ENCODE peak calls at places on chromosomes 16 and 17, in six cellular contexts. N, T, B, A, M and I are unnamed samples.

GRCh38 chr16:46519063-46519462 is 102.1 kb downstream of the SHCBP1 start:
- DNase-seq in N (no peak), T (no peak), B (no peak), A (no peak), M (no peak), I (no peak)

GRCh38 chr17:3594056-3594810 is 15.0 kb downstream of the TRPV1 start:
- DNase-seq in N (no peak), T (peak), B (no peak), A (no peak), M (no peak), I (no peak)

GRCh38 chr17:42563950-42564349 is 2.0 kb downstream of the COASY start:
- DNase-seq in N (no peak), T (no peak), B (no peak), A (no peak), M (no peak), I (peak)

GRCh38 chr17:7477392-7478275 is 1.8 kb downstream of the ZBTB4 start:
- DNase-seq in N (no peak), T (peak), B (peak), A (no peak), M (peak), I (no peak)

GRCh38 chr16:48637039-48637438 is 27.1 kb upstream of the N4BP1 start:
- DNase-seq in N (no peak), T (no peak), B (no peak), A (no peak), M (no peak), I (no peak)

GRCh38 chr16:49835116-49835880 is 20.6 kb downstream of the ZNF423 start:
- DNase-seq in N (no peak), T (peak), B (no peak), A (no peak), M (no peak), I (no peak)

GRCh38 chr17:78472035-78472905 is 93.8 kb downstream of the PGS1 start:
- DNase-seq in N (no peak), T (no peak), B (no peak), A (no peak), M (no peak), I (no peak)

GRCh38 chr16:11094075-11094593 is 149.8 kb downstream of the CLEC16A start:
- DNase-seq in N (no peak), T (no peak), B (no peak), A (no peak), M (peak), I (peak)

GRCh38 chr16:588639-588888 is 1.3 kb upstream of the RAB40C start:
- DNase-seq in N (no peak), T (peak), B (no peak), A (no peak), M (peak), I (peak)

GRCh38 chr17:21297597-21297996 is 13.1 kb downstream of the MAP2K3 start:
- DNase-seq in N (no peak), T (peak), B (peak), A (no peak), M (peak), I (no peak)

GRCh38 chr17:22506861-22507260 is 814.5 kb downstream of the KCNJ18 start:
- DNase-seq in N (no peak), T (no peak), B (no peak), A (no peak), M (no peak), I (no peak)

GRCh38 chr16:11342021-11342855 is 3.0 kb upstream of the RMI2 start:
- DNase-seq in N (no peak), T (no peak), B (no peak), A (no peak), M (no peak), I (no peak)

GRCh38 chr16:49510676-49511305 is 137.2 kb downstream of the C16orf78 start:
- DNase-seq in N (no peak), T (peak), B (no peak), A (no peak), M (no peak), I (no peak)

GRCh38 chr16:2512920-2513404 is 790 bp upstream of the ATP6V0C start:
- DNase-seq in N (no peak), T (no peak), B (peak), A (no peak), M (no peak), I (peak)

GRCh38 chr17:81511800-81512559 is 619 bp downstream of the ACTG1 start:
- DNase-seq in N (no peak), T (no peak), B (peak), A (no peak), M (peak), I (peak)

GRCh38 chr16:57091990-57092785 is at the start of gene CPNE2:
- DNase-seq in N (no peak), T (peak), B (peak), A (peak), M (peak), I (peak)
- TF ChIP-seq POLR2A in N (peak), T (peak), B (peak), A (peak), M (no peak), I (peak)

GRCh38 chr17:28348979-28349378 is 8.3 kb downstream of the POLDIP2 start:
- DNase-seq in N (no peak), T (no peak), B (no peak), A (no peak), M (no peak), I (no peak)

GRCh38 chr17:28346199-28346580 is 10.6 kb downstream of the TNFAIP1 start:
- DNase-seq in N (no peak), T (no peak), B (no peak), A (no peak), M (no peak), I (no peak)

GRCh38 chr17:28346746-28347246 is 10.5 kb downstream of the POLDIP2 start:
- DNase-seq in N (no peak), T (no peak), B (no peak), A (no peak), M (no peak), I (peak)

GRCh38 chr17:28345420-28346198 is 10.0 kb downstream of the TNFAIP1 start:
- DNase-seq in N (no peak), T (peak), B (no peak), A (no peak), M (no peak), I (no peak)

DNA sequence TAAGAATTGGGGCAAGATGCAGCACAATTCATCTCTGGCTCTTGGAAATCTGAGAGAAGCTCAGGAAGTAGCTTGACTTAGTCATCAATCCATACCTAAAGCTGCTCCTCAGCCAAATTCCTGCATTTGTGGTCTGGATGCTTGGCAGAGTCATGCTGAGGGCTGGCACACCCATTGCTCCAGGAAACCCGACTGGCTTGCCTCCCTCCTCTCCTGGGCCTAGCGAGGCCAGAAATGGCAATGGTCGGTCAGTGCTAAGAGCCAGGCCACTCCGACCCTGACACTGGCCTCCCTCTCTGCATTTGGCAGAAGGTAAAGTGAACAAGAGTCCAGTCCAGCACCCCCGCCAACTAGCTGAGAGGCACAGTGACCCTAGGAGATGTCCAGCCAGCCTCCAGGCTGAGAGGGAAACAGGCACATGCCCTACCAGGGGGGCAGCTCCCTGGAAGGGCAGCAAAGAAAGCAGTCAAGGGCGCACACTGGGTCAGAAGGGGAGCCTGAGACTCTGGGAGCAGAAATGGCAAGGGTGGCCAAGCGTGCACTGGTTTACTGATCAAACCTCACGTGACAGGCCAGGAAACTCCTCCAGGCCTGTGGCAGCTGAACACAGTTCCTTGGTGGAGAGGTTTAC is 10.0 kb downstream of the POLDIP2 start:
- DNase-seq in N (no peak), T (no peak), B (no peak), A (no peak), M (no peak), I (no peak)
- TF ChIP-seq POLR2A in N (no peak), T (no peak), B (no peak), A (no peak), M (peak), I (no peak)

GRCh38 chr17:38428643-38429371 is 543 bp downstream of the ARHGAP23 start:
- DNase-seq in N (no peak), T (peak), B (peak), A (peak), M (no peak), I (peak)
- TF ChIP-seq POLR2A in N (no peak), T (peak), B (no peak), A (no peak), M (no peak), I (no peak)

GRCh38 chr17:68295086-68295485 is 3.8 kb downstream of the ARSG start:
- DNase-seq in N (no peak), T (no peak), B (no peak), A (no peak), M (no peak), I (no peak)

GRCh38 chr17:68296217-68297140 is 5.2 kb downstream of the ARSG start:
- DNase-seq in N (no peak), T (no peak), B (no peak), A (no peak), M (no peak), I (peak)

GRCh38 chr17:68294196-68294555 is 2.9 kb downstream of the ARSG start:
- DNase-seq in N (no peak), T (no peak), B (no peak), A (no peak), M (no peak), I (peak)

GRCh38 chr17:68293490-68294195 is 2.3 kb downstream of the ARSG start:
- DNase-seq in N (no peak), T (no peak), B (no peak), A (no peak), M (no peak), I (no peak)

GRCh38 chr17:68294617-68295016 is 3.3 kb downstream of the ARSG start:
- DNase-seq in N (no peak), T (no peak), B (no peak), A (no peak), M (no peak), I (no peak)
- TF ChIP-seq POLR2A in N (no peak), T (no peak), B (no peak), A (no peak), M (no peak), I (no peak)

DNA sequence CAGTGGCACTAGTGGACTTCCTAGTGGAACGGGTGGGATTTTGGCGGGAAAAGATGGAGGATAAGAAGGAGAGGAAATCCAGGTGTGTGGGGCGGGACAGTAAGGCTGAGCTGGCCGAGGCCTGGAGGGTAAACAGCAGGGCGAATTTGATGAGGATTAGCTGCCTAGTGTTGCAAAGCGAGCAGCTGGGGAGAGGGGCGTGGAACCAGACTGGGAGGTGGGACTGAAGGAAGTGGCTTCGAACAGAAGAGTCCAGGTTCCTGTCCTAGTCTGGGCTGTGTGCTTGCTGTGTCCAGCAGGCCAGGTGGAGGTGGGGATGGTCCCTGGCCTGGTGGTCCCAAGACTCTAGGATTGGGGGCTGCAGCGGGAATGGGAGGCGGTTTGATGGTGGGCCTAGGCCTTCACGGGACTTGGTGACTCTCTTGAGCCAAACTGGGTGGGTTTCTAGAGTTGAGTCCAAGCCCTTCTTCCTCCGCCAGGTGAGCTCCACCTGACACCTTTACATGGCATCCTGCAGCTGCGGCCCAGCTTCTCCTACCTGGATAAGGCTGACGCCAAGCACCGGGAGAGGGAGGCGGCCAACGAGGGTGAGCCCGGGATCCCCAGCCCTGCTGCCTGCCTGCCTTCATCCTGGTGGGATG is 16.1 kb downstream of the POLR3E start:
- DNase-seq in N (no peak), T (no peak), B (no peak), A (no peak), M (no peak), I (no peak)
- TF ChIP-seq POLR2A in N (no peak), T (no peak), B (no peak), A (no peak), M (no peak), I (no peak)

DNA sequence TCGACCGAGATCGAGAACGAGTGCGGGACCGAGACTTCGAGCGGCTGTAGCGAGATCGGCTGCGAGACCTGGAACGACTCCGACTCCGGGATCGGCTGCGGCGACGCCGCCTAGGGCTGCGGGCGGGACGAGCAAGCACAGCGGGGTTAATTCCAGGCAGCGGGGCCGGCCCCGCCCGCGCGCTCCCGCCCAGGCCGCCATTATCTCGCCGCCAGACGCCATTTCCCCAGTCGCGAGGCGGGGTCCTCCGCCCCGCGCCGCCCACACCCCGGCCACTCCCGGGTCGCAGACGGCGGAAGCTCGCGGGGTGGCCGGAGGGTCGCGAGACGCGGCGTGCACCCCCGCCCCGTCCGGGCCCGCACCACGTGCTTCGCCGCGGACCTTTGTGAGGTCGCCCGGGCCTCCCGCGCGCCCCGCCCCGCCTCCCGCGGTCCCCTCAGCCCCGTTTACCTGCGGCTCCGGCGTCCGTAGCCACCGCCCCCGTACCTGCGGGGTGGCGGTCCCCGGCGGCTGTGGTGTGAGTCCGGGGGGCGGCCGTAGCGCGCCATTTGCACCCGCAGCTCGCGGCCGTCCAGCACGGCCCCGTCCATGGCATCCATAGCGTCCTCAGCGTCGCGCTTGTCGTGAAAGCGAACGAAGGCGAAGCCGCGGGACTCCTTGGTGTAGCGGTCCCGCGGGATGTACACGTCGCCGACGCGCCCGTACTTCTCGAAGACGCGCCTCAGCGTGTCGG is 616 bp downstream of the SRSF2 start:
- DNase-seq in N (peak), T (peak), B (peak), A (no peak), M (peak), I (peak)
- TF ChIP-seq POLR2A in N (peak), T (peak), B (no peak), A (no peak), M (no peak), I (peak)

DNA sequence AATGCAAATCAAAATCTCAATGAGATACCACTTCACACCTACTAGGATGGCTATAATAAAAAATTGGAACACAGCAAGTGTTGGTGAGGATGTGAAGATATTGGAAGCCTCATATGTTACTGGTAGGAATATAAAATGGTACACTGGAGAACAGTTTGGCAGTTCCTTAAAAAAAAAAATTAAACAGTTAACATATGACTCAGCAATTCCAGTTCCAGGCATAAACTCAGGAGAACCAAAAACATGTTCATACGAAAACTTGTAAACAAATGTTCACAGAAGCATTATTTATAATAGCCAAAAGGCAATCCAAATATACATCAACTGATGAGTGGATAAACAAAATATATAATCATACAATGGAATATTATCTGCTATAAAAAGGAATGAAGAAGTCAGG is 28.2 kb downstream of the ZNF652 start:
- DNase-seq in N (no peak), T (no peak), B (no peak), A (no peak), M (no peak), I (peak)
- TF ChIP-seq POLR2A in N (no peak), T (no peak), B (no peak), A (no peak), M (no peak), I (no peak)

GRCh38 chr16:8849411-8850011 is 19.3 kb downstream of the CARHSP1 start:
- DNase-seq in N (no peak), T (no peak), B (no peak), A (no peak), M (no peak), I (peak)
- TF ChIP-seq POLR2A in N (no peak), T (no peak), B (no peak), A (no peak), M (no peak), I (no peak)